ENCODE peak calls at places on chromosomes 11 and 22, in seven cellular contexts. One of them, this sample, is unnamed.

GRCh38 chr22:31295831-31296230 is 3.5 kb upstream of the PIK3IP1 start:
- DNase-seq in amygdala: no peak
- DNase-seq in H4: no peak
- DNase-seq in NCI-H345: no peak
- DNase-seq in DMS153: no peak
- DNase-seq in mammary epithelial cell: peak; percentile 42
- DNase-seq in NCI-H460: no peak
- DNase-seq in this sample: no peak

GRCh38 chr11:73376803-73377629 is 817 bp downstream of the RELT start:
- DNase-seq in amygdala: peak; percentile 66
- DNase-seq in H4: peak; percentile 61
- DNase-seq in NCI-H345: peak; percentile 11
- DNase-seq in DMS153: no peak
- DNase-seq in mammary epithelial cell: peak; percentile 81
- DNase-seq in NCI-H460: peak; percentile 5
- DNase-seq in this sample: peak; percentile 59

GRCh38 chr11:26974068-26974790 is 19.7 kb upstream of the FIBIN start:
- DNase-seq in amygdala: no peak
- DNase-seq in H4: peak; percentile 31
- DNase-seq in NCI-H345: no peak
- DNase-seq in DMS153: no peak
- DNase-seq in mammary epithelial cell: no peak
- DNase-seq in NCI-H460: no peak
- DNase-seq in this sample: no peak

GRCh38 chr22:38981659-38982007 is 514 bp upstream of the APOBEC3B start:
- DNase-seq in amygdala: no peak
- DNase-seq in H4: no peak
- DNase-seq in NCI-H345: no peak
- DNase-seq in DMS153: no peak
- DNase-seq in mammary epithelial cell: no peak
- DNase-seq in NCI-H460: no peak
- DNase-seq in this sample: no peak

GRCh38 chr11:95715777-95716241 is 73.8 kb downstream of the FAM76B start:
- DNase-seq in amygdala: peak; percentile 44
- DNase-seq in H4: peak; percentile 70
- DNase-seq in NCI-H345: no peak
- DNase-seq in DMS153: no peak
- DNase-seq in mammary epithelial cell: peak; percentile 99
- DNase-seq in NCI-H460: no peak
- DNase-seq in this sample: no peak

GRCh38 chr11:103682318-103683184 is 353.9 kb upstream of the DDI1 start:
- DNase-seq in amygdala: peak; percentile 73
- DNase-seq in H4: peak; percentile 82
- DNase-seq in NCI-H345: peak; percentile 62
- DNase-seq in DMS153: peak; percentile 58
- DNase-seq in mammary epithelial cell: peak; percentile 59
- DNase-seq in NCI-H460: peak; percentile 41
- DNase-seq in this sample: peak; percentile 75

GRCh38 chr11:30567644-30568043 is 18.5 kb downstream of the MPPED2 start:
- DNase-seq in amygdala: no peak
- DNase-seq in H4: no peak
- DNase-seq in NCI-H345: no peak
- DNase-seq in DMS153: no peak
- DNase-seq in mammary epithelial cell: no peak
- DNase-seq in NCI-H460: no peak
- DNase-seq in this sample: no peak

GRCh38 chr22:21961886-21962654 is 9.4 kb upstream of the PPM1F start:
- DNase-seq in amygdala: no peak
- DNase-seq in H4: no peak
- DNase-seq in NCI-H345: no peak
- DNase-seq in DMS153: no peak
- DNase-seq in mammary epithelial cell: peak; percentile 57
- DNase-seq in NCI-H460: no peak
- DNase-seq in this sample: no peak

GRCh38 chr11:126790550-126790981 is 210.0 kb downstream of the KIRREL3 start:
- DNase-seq in amygdala: peak; percentile 72
- DNase-seq in H4: peak; percentile 91
- DNase-seq in NCI-H345: no peak
- DNase-seq in DMS153: no peak
- DNase-seq in mammary epithelial cell: peak; percentile 8
- DNase-seq in NCI-H460: no peak
- DNase-seq in this sample: no peak

GRCh38 chr22:24969588-24970301 is 17.2 kb downstream of the KIAA1671 start:
- DNase-seq in amygdala: no peak
- DNase-seq in H4: peak; percentile 39
- DNase-seq in NCI-H345: no peak
- DNase-seq in DMS153: no peak
- DNase-seq in mammary epithelial cell: peak; percentile 58
- DNase-seq in NCI-H460: no peak
- DNase-seq in this sample: no peak

GRCh38 chr11:121722431-121723256 is 269.9 kb upstream of the SORL1-AS1 start:
- DNase-seq in amygdala: peak; percentile 94
- DNase-seq in H4: no peak
- DNase-seq in NCI-H345: peak; percentile 89
- DNase-seq in DMS153: peak; percentile 80
- DNase-seq in mammary epithelial cell: peak; percentile 22
- DNase-seq in NCI-H460: no peak
- DNase-seq in this sample: no peak

GRCh38 chr11:73361953-73362776 is 14.0 kb upstream of the RELT start:
- DNase-seq in amygdala: no peak
- DNase-seq in H4: no peak
- DNase-seq in NCI-H345: no peak
- DNase-seq in DMS153: no peak
- DNase-seq in mammary epithelial cell: no peak
- DNase-seq in NCI-H460: no peak
- DNase-seq in this sample: no peak

This sample was measured in HAP-1.